ENCODE peak calls at places on chromosome 3, in four cellular contexts. One of them, this sample, is unnamed.

GRCh38 chr3:54654776-54655175 is 273.1 kb downstream of the LRTM1 start:
- DNase-seq in stimulated activated CD4-positive, alpha-beta T cell treated with anti-CD3 and anti-CD28 coated beads, Interleukin-12 subunit alpha, Interleukin-12 subunit beta, amount 100 ng/mL, for 24 hours: no peak
- DNase-seq in fibroblast of lung: no peak
- DNase-seq in mesenteric fat pad: no peak
- DNase-seq in this sample: no peak

GRCh38 chr3:24197809-24198208 is 252.7 kb downstream of the NR1D2 start:
- DNase-seq in fibroblast of lung: no peak
- DNase-seq in mesenteric fat pad: no peak
- DNase-seq in stimulated activated CD4-positive, alpha-beta T cell treated with anti-CD3 and anti-CD28 coated beads, Interleukin-12 subunit alpha, Interleukin-12 subunit beta, amount 100 ng/mL, for 24 hours: no peak
- DNase-seq in this sample: no peak

GRCh38 chr3:85576091-85576690 is 617.4 kb downstream of the CADM2 start:
- DNase-seq in fibroblast of lung: peak
- DNase-seq in stimulated activated CD4-positive, alpha-beta T cell treated with anti-CD3 and anti-CD28 coated beads, Interleukin-12 subunit alpha, Interleukin-12 subunit beta, amount 100 ng/mL, for 24 hours: peak
- DNase-seq in mesenteric fat pad: no peak
- DNase-seq in this sample: no peak

GRCh38 chr3:65048151-65048550 is 360.4 kb upstream of the ADAMTS9 start:
- DNase-seq in mesenteric fat pad: no peak
- DNase-seq in fibroblast of lung: no peak
- DNase-seq in stimulated activated CD4-positive, alpha-beta T cell treated with anti-CD3 and anti-CD28 coated beads, Interleukin-12 subunit alpha, Interleukin-12 subunit beta, amount 100 ng/mL, for 24 hours: no peak
- DNase-seq in this sample: no peak

GRCh38 chr3:160400631-160401150 is 1.2 kb downstream of the SMC4 start:
- DNase-seq in mesenteric fat pad: no peak
- DNase-seq in stimulated activated CD4-positive, alpha-beta T cell treated with anti-CD3 and anti-CD28 coated beads, Interleukin-12 subunit alpha, Interleukin-12 subunit beta, amount 100 ng/mL, for 24 hours: peak
- DNase-seq in fibroblast of lung: no peak
- DNase-seq in this sample: no peak

GRCh38 chr3:58306662-58307286 is 454 bp downstream of the HTD2 start:
- DNase-seq in stimulated activated CD4-positive, alpha-beta T cell treated with anti-CD3 and anti-CD28 coated beads, Interleukin-12 subunit alpha, Interleukin-12 subunit beta, amount 100 ng/mL, for 24 hours: peak
- DNase-seq in mesenteric fat pad: no peak
- DNase-seq in fibroblast of lung: peak
- DNase-seq in this sample: no peak

GRCh38 chr3:71127463-71128243 is 455.9 kb downstream of the FOXP1 start:
- DNase-seq in stimulated activated CD4-positive, alpha-beta T cell treated with anti-CD3 and anti-CD28 coated beads, Interleukin-12 subunit alpha, Interleukin-12 subunit beta, amount 100 ng/mL, for 24 hours: no peak
- DNase-seq in mesenteric fat pad: no peak
- DNase-seq in fibroblast of lung: peak
- DNase-seq in this sample: no peak

GRCh38 chr3:84547971-84548970 is 410.5 kb upstream of the CADM2 start:
- DNase-seq in stimulated activated CD4-positive, alpha-beta T cell treated with anti-CD3 and anti-CD28 coated beads, Interleukin-12 subunit alpha, Interleukin-12 subunit beta, amount 100 ng/mL, for 24 hours: no peak
- DNase-seq in fibroblast of lung: peak
- DNase-seq in mesenteric fat pad: no peak
- DNase-seq in this sample: no peak

GRCh38 chr3:177262396-177262795 is 65.1 kb upstream of the TBL1XR1 start:
- DNase-seq in stimulated activated CD4-positive, alpha-beta T cell treated with anti-CD3 and anti-CD28 coated beads, Interleukin-12 subunit alpha, Interleukin-12 subunit beta, amount 100 ng/mL, for 24 hours: no peak
- DNase-seq in fibroblast of lung: peak
- DNase-seq in mesenteric fat pad: no peak
- DNase-seq in this sample: no peak

GRCh38 chr3:74546426-74546825 is 68.0 kb downstream of the CNTN3 start:
- DNase-seq in stimulated activated CD4-positive, alpha-beta T cell treated with anti-CD3 and anti-CD28 coated beads, Interleukin-12 subunit alpha, Interleukin-12 subunit beta, amount 100 ng/mL, for 24 hours: no peak
- DNase-seq in fibroblast of lung: peak
- DNase-seq in mesenteric fat pad: no peak
- DNase-seq in this sample: no peak

GRCh38 chr3:194086251-194087075 is 49.5 kb upstream of the HES1 start:
- DNase-seq in stimulated activated CD4-positive, alpha-beta T cell treated with anti-CD3 and anti-CD28 coated beads, Interleukin-12 subunit alpha, Interleukin-12 subunit beta, amount 100 ng/mL, for 24 hours: no peak
- DNase-seq in mesenteric fat pad: no peak
- DNase-seq in fibroblast of lung: peak
- DNase-seq in this sample: no peak

GRCh38 chr3:50327943-50328691 is at the start of gene TUSC2:
- DNase-seq in fibroblast of lung: peak
- DNase-seq in stimulated activated CD4-positive, alpha-beta T cell treated with anti-CD3 and anti-CD28 coated beads, Interleukin-12 subunit alpha, Interleukin-12 subunit beta, amount 100 ng/mL, for 24 hours: peak
- DNase-seq in mesenteric fat pad: peak
- DNase-seq in this sample: peak

GRCh38 chr3:31724144-31724543 is 191.4 kb downstream of the STT3B start:
- DNase-seq in fibroblast of lung: no peak
- DNase-seq in mesenteric fat pad: no peak
- DNase-seq in stimulated activated CD4-positive, alpha-beta T cell treated with anti-CD3 and anti-CD28 coated beads, Interleukin-12 subunit alpha, Interleukin-12 subunit beta, amount 100 ng/mL, for 24 hours: no peak
- DNase-seq in this sample: no peak

This sample was measured in esophagus squamous epithelium.